ENCODE peak calls at places on chromosomes 2 and 18, in four cellular contexts. One of them, this sample, is unnamed. For H3K4me1 and H3K27me3, the result is how much of the 10 kb centered on the place peaks cover.

GRCh38 chr2:10817413-10817812 is 4.8 kb upstream of the PDIA6 start:
- DNase-seq in right cardiac atrium: no peak
- DNase-seq in neural progenitor cell: peak
- DNase-seq in breast epithelium: no peak
- DNase-seq in this sample: no peak

GRCh38 chr2:72859831-72860262 is 27.4 kb upstream of the SPR start:
- DNase-seq in right cardiac atrium: no peak
- DNase-seq in neural progenitor cell: peak
- DNase-seq in breast epithelium: no peak
- DNase-seq in this sample: no peak

GRCh38 chr2:164793531-164793930 is 48.1 kb downstream of the COBLL1 start:
- DNase-seq in right cardiac atrium: no peak
- DNase-seq in neural progenitor cell: no peak
- DNase-seq in breast epithelium: no peak
- DNase-seq in this sample: no peak

GRCh38 chr2:148021059-148021985 is at the start of gene MBD5:
- DNase-seq in right cardiac atrium: no peak
- DNase-seq in neural progenitor cell: peak
- DNase-seq in breast epithelium: peak
- DNase-seq in this sample: peak

GRCh38 chr18:31819106-31819924 is 58.6 kb upstream of the SLC25A52 start:
- DNase-seq in right cardiac atrium: no peak
- DNase-seq in neural progenitor cell: peak
- DNase-seq in breast epithelium: no peak
- DNase-seq in this sample: no peak

GRCh38 chr18:69081846-69082245 is 284.0 kb downstream of the CCDC102B start:
- DNase-seq in right cardiac atrium: no peak
- DNase-seq in neural progenitor cell: no peak
- DNase-seq in breast epithelium: no peak
- DNase-seq in this sample: no peak

GRCh38 chr2:235492850-235493344 is 946 bp upstream of the AGAP1 start:
- DNase-seq in right cardiac atrium: peak
- DNase-seq in neural progenitor cell: peak
- DNase-seq in breast epithelium: no peak
- DNase-seq in this sample: peak

GRCh38 chr2:101718993-101719571 is 21.6 kb downstream of the MAP4K4 start:
- DNase-seq in right cardiac atrium: no peak
- DNase-seq in neural progenitor cell: no peak
- DNase-seq in breast epithelium: no peak
- DNase-seq in this sample: no peak

GRCh38 chr2:4628931-4629565 is 925.7 kb downstream of the DCDC2C start:
- DNase-seq in right cardiac atrium: no peak
- DNase-seq in neural progenitor cell: peak
- DNase-seq in breast epithelium: no peak
- DNase-seq in this sample: no peak

GRCh38 chr2:241798081-241798630 is 10.8 kb upstream of the NEU4 start:
- DNase-seq in right cardiac atrium: peak
- DNase-seq in neural progenitor cell: no peak
- DNase-seq in breast epithelium: no peak
- DNase-seq in this sample: peak

GRCh38 chr18:46204143-46204542 is 100.0 kb downstream of the HAUS1 start:
- DNase-seq in right cardiac atrium: no peak
- DNase-seq in neural progenitor cell: no peak
- DNase-seq in breast epithelium: no peak
- DNase-seq in this sample: no peak

GRCh38 chr2:168416555-168416954 is 39.5 kb upstream of the CERS6 start:
- DNase-seq in right cardiac atrium: no peak
- DNase-seq in neural progenitor cell: no peak
- DNase-seq in breast epithelium: no peak
- DNase-seq in this sample: no peak

DNA sequence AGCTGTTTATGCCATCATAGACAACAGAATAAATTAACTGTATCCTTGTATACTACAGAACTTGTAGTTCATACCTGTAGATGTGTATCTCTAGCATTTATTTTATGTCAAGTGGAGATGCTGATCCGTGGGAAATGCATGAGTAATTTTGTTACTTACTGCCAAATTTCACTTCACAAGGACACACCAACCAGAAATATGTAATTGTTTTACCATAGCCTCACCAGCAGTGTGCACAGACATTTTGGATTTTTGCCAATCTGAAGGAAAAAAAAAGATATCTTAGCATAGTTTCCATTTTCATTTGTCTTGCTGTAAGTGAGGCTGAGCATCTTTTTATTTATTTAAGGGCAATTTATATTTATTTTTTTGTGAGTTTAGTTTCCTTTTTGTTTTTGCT is 265.1 kb upstream of the OSR1 start:
- DNase-seq in right cardiac atrium: no peak
- DNase-seq in neural progenitor cell: no peak
- DNase-seq in breast epithelium: no peak
- DNase-seq in this sample: no peak
- H3K27ac ChIP-seq in right cardiac atrium: no peak
- H3K27ac ChIP-seq in neural progenitor cell: no peak
- H3K27ac ChIP-seq in breast epithelium: no peak
- H3K27ac ChIP-seq in this sample: no peak

DNA sequence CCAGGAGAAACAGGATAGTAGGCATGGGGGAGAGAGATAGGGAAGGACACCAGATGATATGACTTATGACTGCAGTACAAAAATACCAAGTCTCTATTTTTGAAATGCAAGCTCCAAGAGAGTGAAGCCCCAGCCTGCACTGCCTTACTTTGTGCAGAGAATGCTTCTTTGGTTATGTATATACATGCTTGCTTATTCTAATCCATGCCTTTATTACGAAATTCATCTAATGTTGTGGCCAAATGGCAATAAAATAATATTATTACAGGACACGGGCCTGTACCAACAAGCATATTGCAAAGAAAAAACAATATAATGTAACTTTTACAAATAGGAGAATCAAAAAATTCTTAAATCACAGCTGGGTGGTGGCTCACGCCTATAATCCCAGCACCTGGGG is 110.8 kb downstream of the BCL11A start:
- DNase-seq in right cardiac atrium: no peak
- DNase-seq in neural progenitor cell: no peak
- DNase-seq in breast epithelium: no peak
- DNase-seq in this sample: no peak
- H3K4me1 ChIP-seq in right cardiac atrium: under half
- H3K4me1 ChIP-seq in neural progenitor cell: under half
- H3K4me1 ChIP-seq in breast epithelium: under half
- H3K4me1 ChIP-seq in this sample: under half

DNA sequence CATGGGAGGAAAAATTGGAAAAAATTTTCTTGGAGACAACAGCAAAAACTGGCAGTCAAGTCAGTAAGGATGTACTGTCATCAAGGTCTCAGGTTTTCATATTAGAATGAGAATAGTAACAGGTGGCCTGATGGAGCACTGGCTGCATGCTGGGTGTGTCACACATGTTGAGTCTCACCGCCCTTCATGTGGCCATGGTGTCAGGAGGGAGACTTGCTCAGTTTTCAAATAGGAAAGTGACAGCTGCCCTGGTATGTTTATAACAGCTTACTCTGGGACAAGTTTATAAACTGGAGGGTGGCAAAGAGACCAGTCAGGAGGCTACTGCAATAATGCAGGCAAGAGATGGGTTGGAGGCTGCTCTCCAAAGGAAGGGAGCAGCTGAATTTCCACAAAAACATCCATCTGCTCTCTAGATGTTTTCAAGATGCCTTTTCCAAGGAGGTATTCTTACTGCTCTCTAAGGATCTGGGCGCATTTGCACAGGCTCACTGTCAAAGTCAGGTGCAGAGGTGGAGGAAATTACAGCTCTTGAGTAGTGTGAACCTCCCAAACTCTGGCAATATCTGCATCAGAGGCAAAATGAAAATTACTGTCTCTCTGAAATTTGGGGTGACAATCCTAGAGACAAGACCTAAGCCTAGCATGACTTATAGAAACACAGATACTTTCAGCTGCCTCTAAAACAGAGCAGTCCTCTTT is 321.9 kb upstream of the RAB12 start:
- DNase-seq in right cardiac atrium: no peak
- DNase-seq in neural progenitor cell: no peak
- DNase-seq in breast epithelium: no peak
- DNase-seq in this sample: no peak
- H3K27me3 ChIP-seq in right cardiac atrium: under half
- H3K27me3 ChIP-seq in neural progenitor cell: under half
- H3K27me3 ChIP-seq in breast epithelium: under half
- H3K27me3 ChIP-seq in this sample: under half

GRCh38 chr18:13661051-13661778 is 65.1 kb downstream of the FAM210A start:
- DNase-seq in right cardiac atrium: no peak
- DNase-seq in neural progenitor cell: no peak
- DNase-seq in breast epithelium: no peak
- DNase-seq in this sample: no peak
- H3K27ac ChIP-seq in right cardiac atrium: peak
- H3K27ac ChIP-seq in neural progenitor cell: no peak
- H3K27ac ChIP-seq in breast epithelium: no peak
- H3K27ac ChIP-seq in this sample: no peak

DNA sequence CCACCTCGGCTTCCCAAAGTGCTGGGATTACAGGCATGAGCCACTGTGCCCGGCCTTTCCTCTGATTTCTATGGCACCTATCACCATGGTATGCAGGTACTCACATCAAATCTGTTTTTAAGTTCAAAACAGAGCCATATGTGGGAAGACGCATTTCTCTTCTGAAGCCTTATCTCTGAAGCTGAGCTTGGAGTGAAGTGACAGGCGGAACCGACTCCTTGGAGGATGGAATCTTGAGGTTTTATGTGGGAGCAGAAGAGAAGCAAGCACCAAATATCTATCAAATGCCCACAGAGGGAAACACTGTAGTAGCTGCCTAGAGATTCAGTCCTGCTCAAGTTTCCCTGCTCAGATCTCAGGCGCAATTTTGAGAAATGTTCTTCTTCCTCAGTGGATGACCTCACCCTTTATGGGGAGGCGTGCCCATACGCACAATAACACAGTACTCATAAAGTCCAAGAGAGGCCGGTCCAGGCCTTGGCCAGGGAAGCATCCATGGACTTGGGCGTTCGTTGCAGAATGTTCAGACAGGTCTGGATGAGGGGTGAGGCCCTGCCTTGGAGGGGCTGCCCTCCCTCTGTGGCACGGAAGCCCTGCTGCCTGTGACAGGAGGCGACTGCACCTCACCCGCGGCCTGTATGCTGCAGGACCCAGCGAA is 67.9 kb downstream of the HNRNPLL start:
- DNase-seq in right cardiac atrium: peak
- DNase-seq in neural progenitor cell: no peak
- DNase-seq in breast epithelium: no peak
- DNase-seq in this sample: no peak
- H3K4me1 ChIP-seq in right cardiac atrium: under half
- H3K4me1 ChIP-seq in neural progenitor cell: under half
- H3K4me1 ChIP-seq in breast epithelium: under half
- H3K4me1 ChIP-seq in this sample: under half

GRCh38 chr2:29281585-29281984 is 166.4 kb downstream of the CLIP4 start:
- DNase-seq in right cardiac atrium: peak
- DNase-seq in neural progenitor cell: peak
- DNase-seq in breast epithelium: peak
- DNase-seq in this sample: no peak

GRCh38 chr2:29278964-29279363 is 163.7 kb downstream of the CLIP4 start:
- DNase-seq in right cardiac atrium: no peak
- DNase-seq in neural progenitor cell: no peak
- DNase-seq in breast epithelium: no peak
- DNase-seq in this sample: no peak

GRCh38 chr2:29284671-29285070 is 169.5 kb downstream of the CLIP4 start:
- DNase-seq in right cardiac atrium: no peak
- DNase-seq in neural progenitor cell: no peak
- DNase-seq in breast epithelium: no peak
- DNase-seq in this sample: no peak

GRCh38 chr2:29275186-29275585 is 160.0 kb downstream of the CLIP4 start:
- DNase-seq in right cardiac atrium: no peak
- DNase-seq in neural progenitor cell: no peak
- DNase-seq in breast epithelium: no peak
- DNase-seq in this sample: no peak

DNA sequence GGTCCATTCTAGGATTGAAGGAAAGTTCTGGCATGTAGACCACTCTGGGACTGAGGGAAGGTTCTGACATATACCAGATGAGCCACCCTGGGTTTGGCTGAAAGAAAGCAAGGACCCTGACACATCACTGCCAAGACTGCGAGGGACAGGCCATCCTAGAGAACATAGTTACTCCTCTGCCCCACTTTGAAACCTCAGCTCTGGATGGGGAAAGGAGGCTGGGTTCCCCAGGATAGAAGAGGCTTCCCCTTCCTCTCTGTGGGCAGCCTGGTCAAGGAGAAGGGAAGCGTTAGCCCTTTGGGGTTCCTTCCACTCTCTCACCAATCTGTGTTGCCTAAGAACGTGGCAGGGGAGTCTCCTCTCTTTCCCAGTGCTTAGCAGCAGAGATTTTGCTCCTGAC is 165.9 kb downstream of the CLIP4 start:
- DNase-seq in right cardiac atrium: no peak
- DNase-seq in neural progenitor cell: no peak
- DNase-seq in breast epithelium: no peak
- DNase-seq in this sample: no peak
- H3K27me3 ChIP-seq in right cardiac atrium: under half
- H3K27me3 ChIP-seq in neural progenitor cell: under half
- H3K27me3 ChIP-seq in breast epithelium: under half
- H3K27me3 ChIP-seq in this sample: under half

This sample was measured in psoas muscle.